ENCODE peak calls at places on chromosomes 3 and 15, in seven cellular contexts. One of them, this sample, is unnamed.

GRCh38 chr3:184645304-184645703 is 66.6 kb downstream of the MAGEF1 start:
- DNase-seq in RWPE2: no peak
- DNase-seq in HS-27A: no peak
- DNase-seq in Panc1: no peak
- DNase-seq in Right ventricle myocardium superior: no peak
- DNase-seq in head of caudate nucleus: no peak
- DNase-seq in iPS DF 6.9: no peak
- DNase-seq in this sample: no peak

GRCh38 chr3:48428863-48429415 is 947 bp downstream of the PLXNB1 start:
- DNase-seq in RWPE2: peak
- DNase-seq in HS-27A: no peak
- DNase-seq in Panc1: no peak
- DNase-seq in Right ventricle myocardium superior: peak
- DNase-seq in head of caudate nucleus: no peak
- DNase-seq in iPS DF 6.9: no peak
- DNase-seq in this sample: no peak

GRCh38 chr3:122676759-122677158 is 3.9 kb upstream of the PARP14 start:
- DNase-seq in RWPE2: no peak
- DNase-seq in HS-27A: no peak
- DNase-seq in Panc1: no peak
- DNase-seq in Right ventricle myocardium superior: no peak
- DNase-seq in head of caudate nucleus: no peak
- DNase-seq in iPS DF 6.9: no peak
- DNase-seq in this sample: no peak

GRCh38 chr3:78754066-78754743 is 1013.6 kb downstream of the ROBO1 start:
- DNase-seq in RWPE2: no peak
- DNase-seq in HS-27A: no peak
- DNase-seq in Panc1: no peak
- DNase-seq in Right ventricle myocardium superior: no peak
- DNase-seq in head of caudate nucleus: peak
- DNase-seq in iPS DF 6.9: no peak
- DNase-seq in this sample: peak

GRCh38 chr3:30084971-30085403 is 521.4 kb upstream of the TGFBR2 start:
- DNase-seq in RWPE2: no peak
- DNase-seq in HS-27A: no peak
- DNase-seq in Panc1: no peak
- DNase-seq in Right ventricle myocardium superior: no peak
- DNase-seq in head of caudate nucleus: no peak
- DNase-seq in iPS DF 6.9: peak
- DNase-seq in this sample: no peak

GRCh38 chr15:98518823-98519561 is 129.3 kb upstream of the IGF1R start:
- DNase-seq in RWPE2: no peak
- DNase-seq in HS-27A: peak
- DNase-seq in Panc1: peak
- DNase-seq in Right ventricle myocardium superior: no peak
- DNase-seq in head of caudate nucleus: peak
- DNase-seq in iPS DF 6.9: peak
- DNase-seq in this sample: peak

GRCh38 chr3:128456776-128457715 is 9.6 kb downstream of the DNAJB8 start:
- DNase-seq in RWPE2: no peak
- DNase-seq in HS-27A: no peak
- DNase-seq in Panc1: no peak
- DNase-seq in Right ventricle myocardium superior: peak
- DNase-seq in head of caudate nucleus: no peak
- DNase-seq in iPS DF 6.9: no peak
- DNase-seq in this sample: no peak

GRCh38 chr3:40109641-40110490 is 199.6 kb upstream of the EIF1B start:
- DNase-seq in RWPE2: no peak
- DNase-seq in HS-27A: peak
- DNase-seq in Panc1: no peak
- DNase-seq in Right ventricle myocardium superior: no peak
- DNase-seq in head of caudate nucleus: no peak
- DNase-seq in iPS DF 6.9: peak
- DNase-seq in this sample: no peak

GRCh38 chr3:157499342-157499963 is 3.8 kb downstream of the VEPH1 start:
- DNase-seq in RWPE2: peak
- DNase-seq in HS-27A: no peak
- DNase-seq in Panc1: no peak
- DNase-seq in Right ventricle myocardium superior: peak
- DNase-seq in head of caudate nucleus: peak
- DNase-seq in iPS DF 6.9: peak
- DNase-seq in this sample: no peak

GRCh38 chr3:118501152-118501551 is 533.5 kb downstream of the IGSF11 start:
- DNase-seq in RWPE2: no peak
- DNase-seq in HS-27A: peak
- DNase-seq in Panc1: no peak
- DNase-seq in Right ventricle myocardium superior: peak
- DNase-seq in head of caudate nucleus: peak
- DNase-seq in iPS DF 6.9: no peak
- DNase-seq in this sample: no peak

GRCh38 chr3:40116478-40117162 is 192.9 kb upstream of the EIF1B start:
- DNase-seq in RWPE2: no peak
- DNase-seq in HS-27A: peak
- DNase-seq in Panc1: no peak
- DNase-seq in Right ventricle myocardium superior: no peak
- DNase-seq in head of caudate nucleus: no peak
- DNase-seq in iPS DF 6.9: no peak
- DNase-seq in this sample: peak

GRCh38 chr15:46080018-46080417 is 445.2 kb downstream of the SQOR start:
- DNase-seq in RWPE2: no peak
- DNase-seq in HS-27A: no peak
- DNase-seq in Panc1: no peak
- DNase-seq in Right ventricle myocardium superior: peak
- DNase-seq in head of caudate nucleus: peak
- DNase-seq in iPS DF 6.9: no peak
- DNase-seq in this sample: no peak

GRCh38 chr3:61632568-61633175 is 71.3 kb downstream of the PTPRG start:
- DNase-seq in RWPE2: no peak
- DNase-seq in HS-27A: no peak
- DNase-seq in Panc1: no peak
- DNase-seq in Right ventricle myocardium superior: no peak
- DNase-seq in head of caudate nucleus: no peak
- DNase-seq in iPS DF 6.9: no peak
- DNase-seq in this sample: no peak

GRCh38 chr15:57388199-57388863 is 12.0 kb downstream of the CGNL1 start:
- DNase-seq in RWPE2: no peak
- DNase-seq in HS-27A: no peak
- DNase-seq in Panc1: no peak
- DNase-seq in Right ventricle myocardium superior: no peak
- DNase-seq in head of caudate nucleus: no peak
- DNase-seq in iPS DF 6.9: no peak
- DNase-seq in this sample: no peak

GRCh38 chr3:122572940-122573412 is 4.5 kb upstream of the PARP15 start:
- DNase-seq in RWPE2: peak
- DNase-seq in HS-27A: peak
- DNase-seq in Panc1: no peak
- DNase-seq in Right ventricle myocardium superior: no peak
- DNase-seq in head of caudate nucleus: no peak
- DNase-seq in iPS DF 6.9: no peak
- DNase-seq in this sample: peak

GRCh38 chr3:152480282-152480953 is 211.7 kb downstream of the MBNL1 start:
- DNase-seq in RWPE2: no peak
- DNase-seq in HS-27A: no peak
- DNase-seq in Panc1: no peak
- DNase-seq in Right ventricle myocardium superior: no peak
- DNase-seq in head of caudate nucleus: no peak
- DNase-seq in iPS DF 6.9: no peak
- DNase-seq in this sample: no peak

GRCh38 chr3:120276767-120277166 is 8.3 kb downstream of the GPR156 start:
- DNase-seq in RWPE2: no peak
- DNase-seq in HS-27A: no peak
- DNase-seq in Panc1: no peak
- DNase-seq in Right ventricle myocardium superior: no peak
- DNase-seq in head of caudate nucleus: no peak
- DNase-seq in iPS DF 6.9: no peak
- DNase-seq in this sample: no peak

GRCh38 chr3:135083179-135083578 is 288.1 kb downstream of the EPHB1 start:
- DNase-seq in RWPE2: no peak
- DNase-seq in HS-27A: no peak
- DNase-seq in Panc1: no peak
- DNase-seq in Right ventricle myocardium superior: no peak
- DNase-seq in head of caudate nucleus: no peak
- DNase-seq in iPS DF 6.9: no peak
- DNase-seq in this sample: no peak

GRCh38 chr15:57562220-57562769 is 29.4 kb upstream of the MYZAP start:
- DNase-seq in RWPE2: peak
- DNase-seq in HS-27A: no peak
- DNase-seq in Panc1: no peak
- DNase-seq in Right ventricle myocardium superior: peak
- DNase-seq in head of caudate nucleus: no peak
- DNase-seq in iPS DF 6.9: no peak
- DNase-seq in this sample: no peak

GRCh38 chr3:173889522-173890055 is 492.0 kb downstream of the NLGN1 start:
- DNase-seq in RWPE2: no peak
- DNase-seq in HS-27A: no peak
- DNase-seq in Panc1: no peak
- DNase-seq in Right ventricle myocardium superior: no peak
- DNase-seq in head of caudate nucleus: no peak
- DNase-seq in iPS DF 6.9: no peak
- DNase-seq in this sample: no peak

GRCh38 chr3:71694358-71694999 is 30.7 kb downstream of the EIF4E3 start:
- DNase-seq in RWPE2: no peak
- DNase-seq in HS-27A: no peak
- DNase-seq in Panc1: no peak
- DNase-seq in Right ventricle myocardium superior: no peak
- DNase-seq in head of caudate nucleus: no peak
- DNase-seq in iPS DF 6.9: no peak
- DNase-seq in this sample: no peak

GRCh38 chr3:123344175-123344908 is 104.5 kb downstream of the ADCY5 start:
- DNase-seq in RWPE2: no peak
- DNase-seq in HS-27A: no peak
- DNase-seq in Panc1: no peak
- DNase-seq in Right ventricle myocardium superior: peak
- DNase-seq in head of caudate nucleus: no peak
- DNase-seq in iPS DF 6.9: no peak
- DNase-seq in this sample: no peak

GRCh38 chr15:31352911-31353811 is 26.5 kb downstream of the KLF13 start:
- DNase-seq in RWPE2: no peak
- DNase-seq in HS-27A: no peak
- DNase-seq in Panc1: no peak
- DNase-seq in Right ventricle myocardium superior: peak
- DNase-seq in head of caudate nucleus: peak
- DNase-seq in iPS DF 6.9: no peak
- DNase-seq in this sample: no peak

GRCh38 chr3:57130426-57131209 is 34.5 kb downstream of the IL17RD start:
- DNase-seq in RWPE2: no peak
- DNase-seq in HS-27A: no peak
- DNase-seq in Panc1: no peak
- DNase-seq in Right ventricle myocardium superior: no peak
- DNase-seq in head of caudate nucleus: no peak
- DNase-seq in iPS DF 6.9: peak
- DNase-seq in this sample: no peak

GRCh38 chr3:178140491-178140890 is 395.7 kb upstream of the KCNMB2 start:
- DNase-seq in RWPE2: no peak
- DNase-seq in HS-27A: no peak
- DNase-seq in Panc1: peak
- DNase-seq in Right ventricle myocardium superior: no peak
- DNase-seq in head of caudate nucleus: no peak
- DNase-seq in iPS DF 6.9: no peak
- DNase-seq in this sample: no peak

GRCh38 chr3:76122007-76122406 is 336.7 kb upstream of the ZNF717 start:
- DNase-seq in RWPE2: no peak
- DNase-seq in HS-27A: no peak
- DNase-seq in Panc1: no peak
- DNase-seq in Right ventricle myocardium superior: no peak
- DNase-seq in head of caudate nucleus: no peak
- DNase-seq in iPS DF 6.9: no peak
- DNase-seq in this sample: no peak

GRCh38 chr3:188776447-188776846 is 395.3 kb upstream of the TPRG1 start:
- DNase-seq in RWPE2: no peak
- DNase-seq in HS-27A: no peak
- DNase-seq in Panc1: no peak
- DNase-seq in Right ventricle myocardium superior: no peak
- DNase-seq in head of caudate nucleus: no peak
- DNase-seq in iPS DF 6.9: no peak
- DNase-seq in this sample: no peak

GRCh38 chr3:164806188-164806587 is 272.1 kb downstream of the SI start:
- DNase-seq in RWPE2: no peak
- DNase-seq in HS-27A: peak
- DNase-seq in Panc1: no peak
- DNase-seq in Right ventricle myocardium superior: no peak
- DNase-seq in head of caudate nucleus: no peak
- DNase-seq in iPS DF 6.9: peak
- DNase-seq in this sample: no peak

GRCh38 chr15:65970937-65971740 is 101.8 kb downstream of the RAB11A start:
- DNase-seq in RWPE2: no peak
- DNase-seq in HS-27A: no peak
- DNase-seq in Panc1: no peak
- DNase-seq in Right ventricle myocardium superior: no peak
- DNase-seq in head of caudate nucleus: no peak
- DNase-seq in iPS DF 6.9: no peak
- DNase-seq in this sample: no peak

GRCh38 chr3:187986514-187986934 is 167.4 kb upstream of the LPP start:
- DNase-seq in RWPE2: peak
- DNase-seq in HS-27A: peak
- DNase-seq in Panc1: peak
- DNase-seq in Right ventricle myocardium superior: no peak
- DNase-seq in head of caudate nucleus: no peak
- DNase-seq in iPS DF 6.9: no peak
- DNase-seq in this sample: peak

GRCh38 chr3:28240440-28240839 is 979 bp upstream of the CMC1 start:
- DNase-seq in RWPE2: no peak
- DNase-seq in HS-27A: no peak
- DNase-seq in Panc1: no peak
- DNase-seq in Right ventricle myocardium superior: no peak
- DNase-seq in head of caudate nucleus: no peak
- DNase-seq in iPS DF 6.9: peak
- DNase-seq in this sample: no peak

GRCh38 chr3:56424357-56424756 is 43.9 kb downstream of the ERC2 start:
- DNase-seq in RWPE2: no peak
- DNase-seq in HS-27A: no peak
- DNase-seq in Panc1: no peak
- DNase-seq in Right ventricle myocardium superior: no peak
- DNase-seq in head of caudate nucleus: no peak
- DNase-seq in iPS DF 6.9: no peak
- DNase-seq in this sample: no peak

This sample was measured in epithelial cell of prostate.